ENCODE peak calls at places on chromosome 7, in four cellular contexts. T is CD4-positive, alpha-beta T cell; U is fibroblast of pulmonary artery; X is stimulated activated CD4-positive, alpha-beta T cell treated with anti-CD3 and anti-CD28 coated beads, Interleukin-2, amount 100 ng/mL, for 48 hours. C is an unnamed sample.

GRCh38 chr7:80453699-80454340 is 58.0 kb downstream of the GNAT3 start:
- DNase-seq in X (no peak), U (peak), T (no peak), C (peak)

GRCh38 chr7:25594728-25595127 is 366.4 kb upstream of the NPVF start:
- DNase-seq in X (no peak), T (no peak), U (no peak), C (no peak)

GRCh38 chr7:16098058-16098457 is 323.3 kb downstream of the CRPPA start:
- DNase-seq in U (peak), T (no peak), X (no peak), C (no peak)

GRCh38 chr7:74187915-74188675 is 13.9 kb downstream of the EIF4H start:
- DNase-seq in X (no peak), U (peak), T (no peak), C (no peak)

GRCh38 chr7:150876817-150877526 is 24.7 kb downstream of the AOC1 start:
- DNase-seq in U (peak), X (peak), T (peak), C (peak)

GRCh38 chr7:18278306-18278705 is 217.2 kb upstream of the HDAC9 start:
- DNase-seq in U (no peak), X (no peak), T (no peak), C (no peak)

GRCh38 chr7:27156508-27156898 is at the start of gene HOXA7:
- DNase-seq in T (no peak), U (no peak), X (no peak), C (no peak)

GRCh38 chr7:28136885-28137284 is 43.7 kb downstream of the JAZF1 start:
- DNase-seq in T (no peak), U (no peak), X (no peak), C (no peak)

GRCh38 chr7:44884553-44885393 is 557 bp downstream of the PURB start:
- DNase-seq in X (peak), U (peak), T (peak), C (peak)

GRCh38 chr7:43650457-43651052 is 67.6 kb downstream of the STK17A start:
- DNase-seq in T (no peak), U (peak), X (no peak), C (no peak)

GRCh38 chr7:70389752-70390151 is 742.2 kb upstream of the GALNT17 start:
- DNase-seq in U (no peak), T (no peak), X (no peak), C (no peak)

GRCh38 chr7:71132521-71133231 is 732 bp downstream of the GALNT17 start:
- DNase-seq in T (no peak), X (no peak), U (no peak), C (no peak)

GRCh38 chr7:118245267-118246040 is 20.9 kb downstream of the ANKRD7 start:
- DNase-seq in T (no peak), U (no peak), X (no peak), C (no peak)

GRCh38 chr7:50304158-50304910 is at the start of gene IKZF1:
- DNase-seq in T (peak), U (peak), X (peak), C (no peak)

GRCh38 chr7:82932516-82932915 is 230.2 kb downstream of the PCLO start:
- DNase-seq in X (no peak), T (no peak), U (no peak), C (no peak)

GRCh38 chr7:17302575-17303142 is 4.2 kb downstream of the AHR start:
- DNase-seq in T (no peak), U (peak), X (no peak), C (no peak)

GRCh38 chr7:69599211-69599878 is 1.1 kb downstream of the AUTS2 start:
- DNase-seq in X (no peak), U (no peak), T (no peak), C (no peak)

GRCh38 chr7:106768324-106768751 is 96.7 kb upstream of the PIK3CG start:
- DNase-seq in X (no peak), U (no peak), T (no peak), C (no peak)

GRCh38 chr7:37083311-37084096 is 359.2 kb upstream of the AOAH start:
- DNase-seq in U (peak), X (no peak), T (no peak), C (no peak)

GRCh38 chr7:99218406-99219184 is 10.7 kb upstream of the KPNA7 start:
- DNase-seq in T (no peak), U (no peak), X (no peak), C (peak)

GRCh38 chr7:149292101-149292823 is 30.3 kb downstream of the ZNF783 start:
- DNase-seq in X (no peak), U (no peak), T (no peak), C (no peak)

GRCh38 chr7:38248069-38248567 is 25.3 kb downstream of the TARP start:
- DNase-seq in T (no peak), X (no peak), U (no peak), C (no peak)

GRCh38 chr7:64463636-64464375 is 99.1 kb downstream of the ZNF680 start:
- DNase-seq in U (peak), T (peak), X (no peak), C (no peak)

GRCh38 chr7:132518102-132518838 is 58.0 kb downstream of the PLXNA4 start:
- DNase-seq in T (no peak), U (no peak), X (no peak), C (no peak)

GRCh38 chr7:2807846-2808772 is 36.0 kb downstream of the GNA12 start:
- DNase-seq in U (no peak), X (no peak), T (no peak), C (no peak)

GRCh38 chr7:22983257-22983855 is 30.6 kb downstream of the HYCC1 start:
- DNase-seq in T (no peak), X (no peak), U (no peak), C (no peak)

GRCh38 chr7:48389977-48390376 is 218.7 kb downstream of the ABCA13 start:
- DNase-seq in U (peak), X (no peak), T (no peak), C (no peak)

GRCh38 chr7:92634125-92634710 is 44.0 kb upstream of the FAM133B start:
- DNase-seq in X (no peak), T (no peak), U (no peak), C (no peak)

GRCh38 chr7:37448057-37448636 is 517 bp downstream of the ELMO1 start:
- DNase-seq in X (no peak), U (no peak), T (peak), C (no peak)

GRCh38 chr7:41503438-41503837 is 199.5 kb downstream of the INHBA start:
- DNase-seq in U (peak), X (no peak), T (no peak), C (no peak)

GRCh38 chr7:116810267-116811116 is 51.9 kb upstream of the CAPZA2 start:
- DNase-seq in X (no peak), T (no peak), U (no peak), C (no peak)

GRCh38 chr7:92498557-92498956 is 20.8 kb upstream of the ERVW-1 start:
- DNase-seq in U (no peak), X (no peak), T (no peak), C (no peak)

GRCh38 chr7:50792342-50793114 is 9.8 kb upstream of the GRB10 start:
- DNase-seq in U (peak), T (no peak), X (no peak), C (no peak)

GRCh38 chr7:151018421-151019129 is 5.7 kb downstream of the ATG9B start:
- DNase-seq in T (peak), X (no peak), U (no peak), C (no peak)

GRCh38 chr7:155439311-155440017 is 18.5 kb upstream of the EN2 start:
- DNase-seq in T (no peak), U (no peak), X (no peak), C (no peak)

GRCh38 chr7:104951546-104951945 is 62.5 kb upstream of the KMT2E start:
- DNase-seq in U (peak), X (no peak), T (no peak), C (no peak)

GRCh38 chr7:111080495-111081105 is 10.3 kb upstream of the LRRN3 start:
- DNase-seq in X (no peak), T (no peak), U (no peak), C (no peak)

C was measured in naive thymus-derived CD8-positive, alpha-beta T cell.